ENCODE peak calls at places on chromosomes 3 and 15, in eight cellular contexts. One of them, this sample, is unnamed.
A peak's percentile ranks its signal among the peaks of the same experiment; 100 is the strongest.

GRCh38 chr3:194336601-194337355 is 14.3 kb downstream of the CPN2 start:
- DNase-seq in fibroblast of pulmonary artery: no peak
- DNase-seq in AG09309: no peak
- DNase-seq in OCI-LY7: no peak
- DNase-seq in GM13976: no peak
- DNase-seq in K562: no peak
- DNase-seq in esophagus muscularis mucosa: no peak
- DNase-seq in fibroblast of lung: no peak
- DNase-seq in this sample: no peak

GRCh38 chr3:130354430-130354829 is 9.0 kb downstream of the COL6A5 start:
- DNase-seq in AG09309: no peak
- DNase-seq in fibroblast of pulmonary artery: no peak
- DNase-seq in OCI-LY7: no peak
- DNase-seq in GM13976: no peak
- DNase-seq in esophagus muscularis mucosa: no peak
- DNase-seq in K562: peak; percentile 33
- DNase-seq in fibroblast of lung: peak; percentile 15
- DNase-seq in this sample: no peak

GRCh38 chr3:61562810-61563613 is 1.6 kb downstream of the PTPRG start:
- DNase-seq in OCI-LY7: no peak
- DNase-seq in fibroblast of lung: peak; percentile 43
- DNase-seq in fibroblast of pulmonary artery: peak; percentile 41
- DNase-seq in AG09309: no peak
- DNase-seq in esophagus muscularis mucosa: no peak
- DNase-seq in GM13976: peak; percentile 35
- DNase-seq in K562: no peak
- DNase-seq in this sample: peak; percentile 36

GRCh38 chr3:87082806-87083440 is 92.0 kb upstream of the VGLL3 start:
- DNase-seq in esophagus muscularis mucosa: no peak
- DNase-seq in fibroblast of lung: peak; percentile 54
- DNase-seq in AG09309: peak; percentile 38
- DNase-seq in fibroblast of pulmonary artery: peak; percentile 83
- DNase-seq in OCI-LY7: peak; percentile 14
- DNase-seq in K562: no peak
- DNase-seq in GM13976: peak; percentile 50
- DNase-seq in this sample: peak; percentile 44

GRCh38 chr3:133742351-133743091 is 3.7 kb upstream of the TF start:
- DNase-seq in K562: no peak
- DNase-seq in fibroblast of pulmonary artery: peak; percentile 12
- DNase-seq in GM13976: no peak
- DNase-seq in fibroblast of lung: peak; percentile 53
- DNase-seq in AG09309: no peak
- DNase-seq in OCI-LY7: no peak
- DNase-seq in esophagus muscularis mucosa: no peak
- DNase-seq in this sample: no peak

GRCh38 chr3:62923092-62923491 is 47.9 kb upstream of the CADPS start:
- DNase-seq in esophagus muscularis mucosa: no peak
- DNase-seq in AG09309: no peak
- DNase-seq in OCI-LY7: no peak
- DNase-seq in fibroblast of lung: peak; percentile 44
- DNase-seq in K562: no peak
- DNase-seq in fibroblast of pulmonary artery: no peak
- DNase-seq in GM13976: no peak
- DNase-seq in this sample: no peak

GRCh38 chr3:44065311-44065710 is 176.4 kb upstream of the TOPAZ1 start:
- DNase-seq in GM13976: no peak
- DNase-seq in OCI-LY7: no peak
- DNase-seq in fibroblast of pulmonary artery: no peak
- DNase-seq in AG09309: no peak
- DNase-seq in esophagus muscularis mucosa: no peak
- DNase-seq in K562: no peak
- DNase-seq in fibroblast of lung: no peak
- DNase-seq in this sample: no peak

GRCh38 chr15:31853370-31853769 is 176.9 kb upstream of the CHRNA7 start:
- DNase-seq in OCI-LY7: no peak
- DNase-seq in K562: no peak
- DNase-seq in fibroblast of lung: no peak
- DNase-seq in AG09309: no peak
- DNase-seq in fibroblast of pulmonary artery: no peak
- DNase-seq in GM13976: no peak
- DNase-seq in esophagus muscularis mucosa: no peak
- DNase-seq in this sample: no peak

GRCh38 chr15:91980502-91981267 is 127.2 kb downstream of the SLCO3A1 start:
- DNase-seq in K562: no peak
- DNase-seq in GM13976: no peak
- DNase-seq in esophagus muscularis mucosa: no peak
- DNase-seq in AG09309: no peak
- DNase-seq in fibroblast of pulmonary artery: no peak
- DNase-seq in OCI-LY7: no peak
- DNase-seq in fibroblast of lung: no peak
- DNase-seq in this sample: no peak

GRCh38 chr3:18679226-18679625 is 254.1 kb upstream of the SATB1 start:
- DNase-seq in GM13976: no peak
- DNase-seq in esophagus muscularis mucosa: no peak
- DNase-seq in OCI-LY7: no peak
- DNase-seq in fibroblast of lung: no peak
- DNase-seq in K562: no peak
- DNase-seq in AG09309: no peak
- DNase-seq in fibroblast of pulmonary artery: no peak
- DNase-seq in this sample: no peak

GRCh38 chr15:37370938-37371337 is 270.6 kb upstream of the MEIS2 start:
- DNase-seq in OCI-LY7: no peak
- DNase-seq in fibroblast of pulmonary artery: no peak
- DNase-seq in GM13976: no peak
- DNase-seq in K562: no peak
- DNase-seq in AG09309: no peak
- DNase-seq in esophagus muscularis mucosa: no peak
- DNase-seq in fibroblast of lung: no peak
- DNase-seq in this sample: no peak

GRCh38 chr3:21752749-21753347 is 1.8 kb upstream of the ZNF385D start:
- DNase-seq in fibroblast of pulmonary artery: peak; percentile 75
- DNase-seq in K562: peak; percentile 19
- DNase-seq in OCI-LY7: peak; percentile 18
- DNase-seq in AG09309: peak; percentile 69
- DNase-seq in GM13976: peak; percentile 32
- DNase-seq in esophagus muscularis mucosa: no peak
- DNase-seq in fibroblast of lung: peak; percentile 68
- DNase-seq in this sample: no peak

DNA sequence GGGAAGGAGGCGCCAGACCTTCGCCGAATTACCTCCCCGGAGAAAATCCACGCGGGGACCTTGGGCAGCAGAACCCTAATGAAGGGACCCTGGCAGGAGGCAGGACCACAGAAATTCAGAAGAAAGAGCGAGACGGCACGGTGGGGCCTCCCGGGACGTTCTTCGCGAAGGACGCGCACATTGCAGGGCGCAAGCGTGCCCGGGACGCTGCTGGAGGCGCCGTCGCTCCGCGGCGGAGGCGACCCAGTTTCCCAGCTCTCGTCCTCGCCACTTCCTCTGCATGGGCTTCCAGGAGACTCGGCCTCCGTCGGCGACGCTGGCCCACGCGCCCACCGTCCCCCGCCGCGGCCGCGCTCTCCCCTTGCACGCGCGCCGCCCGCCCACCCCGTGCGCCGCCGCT is 31.9 kb upstream of the SMAD3 start:
- DNase-seq in GM13976: no peak
- DNase-seq in K562: no peak
- DNase-seq in fibroblast of lung: no peak
- DNase-seq in fibroblast of pulmonary artery: no peak
- DNase-seq in AG09309: no peak
- DNase-seq in OCI-LY7: no peak
- DNase-seq in esophagus muscularis mucosa: no peak
- DNase-seq in this sample: no peak
- TF ChIP-seq CTCF in GM13976: peak; percentile 27
- TF ChIP-seq CTCF in K562: no peak
- TF ChIP-seq CTCF in fibroblast of lung: no peak
- TF ChIP-seq CTCF in fibroblast of pulmonary artery: no peak
- TF ChIP-seq CTCF in AG09309: no peak
- TF ChIP-seq CTCF in OCI-LY7: no peak
- TF ChIP-seq CTCF in esophagus muscularis mucosa: no peak
- TF ChIP-seq CTCF in this sample: no peak

GRCh38 chr3:150408232-150409124 is at the start of gene TSC22D2:
- DNase-seq in AG09309: no peak
- DNase-seq in fibroblast of lung: peak; percentile 92
- DNase-seq in esophagus muscularis mucosa: peak; percentile 98
- DNase-seq in GM13976: peak; percentile 90
- DNase-seq in fibroblast of pulmonary artery: peak; percentile 95
- DNase-seq in K562: peak; percentile 82
- DNase-seq in OCI-LY7: peak; percentile 93
- DNase-seq in this sample: peak; percentile 93
- TF ChIP-seq CTCF in AG09309: peak; percentile 18
- TF ChIP-seq CTCF in fibroblast of lung: peak; percentile 8
- TF ChIP-seq CTCF in esophagus muscularis mucosa: peak; percentile 1
- TF ChIP-seq CTCF in GM13976: no peak
- TF ChIP-seq CTCF in fibroblast of pulmonary artery: no peak
- TF ChIP-seq CTCF in K562: no peak
- TF ChIP-seq CTCF in OCI-LY7: no peak
- TF ChIP-seq CTCF in this sample: no peak

GRCh38 chr3:145133281-145133680 is 1027.7 kb downstream of the PLOD2 start:
- DNase-seq in fibroblast of pulmonary artery: no peak
- DNase-seq in OCI-LY7: no peak
- DNase-seq in K562: no peak
- DNase-seq in esophagus muscularis mucosa: no peak
- DNase-seq in fibroblast of lung: no peak
- DNase-seq in GM13976: no peak
- DNase-seq in AG09309: no peak
- DNase-seq in this sample: no peak

DNA sequence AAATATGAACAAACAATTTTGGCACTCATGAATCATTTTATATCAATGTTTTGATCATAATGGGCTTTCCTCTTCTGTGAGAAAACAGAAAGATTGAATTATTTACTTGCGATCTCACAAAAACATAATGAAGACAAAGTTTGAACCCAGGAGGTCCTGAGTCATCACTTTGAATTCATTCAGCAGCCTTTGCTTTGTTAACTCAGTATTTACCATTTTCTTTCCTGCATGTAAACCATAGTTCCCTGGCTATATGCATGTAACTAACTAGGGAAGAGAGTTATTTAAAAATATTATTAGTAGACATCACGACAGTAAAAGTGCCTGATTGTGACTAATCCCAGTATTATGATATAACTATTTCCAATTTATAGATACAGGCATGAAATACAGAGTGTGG is 1026.2 kb downstream of the PLOD2 start:
- DNase-seq in K562: no peak
- DNase-seq in esophagus muscularis mucosa: no peak
- DNase-seq in OCI-LY7: no peak
- DNase-seq in GM13976: no peak
- DNase-seq in fibroblast of lung: no peak
- DNase-seq in fibroblast of pulmonary artery: no peak
- DNase-seq in AG09309: no peak
- DNase-seq in this sample: no peak
- TF ChIP-seq CTCF in K562: no peak
- TF ChIP-seq CTCF in esophagus muscularis mucosa: no peak
- TF ChIP-seq CTCF in OCI-LY7: no peak
- TF ChIP-seq CTCF in GM13976: no peak
- TF ChIP-seq CTCF in fibroblast of lung: no peak
- TF ChIP-seq CTCF in fibroblast of pulmonary artery: no peak
- TF ChIP-seq CTCF in AG09309: no peak
- TF ChIP-seq CTCF in this sample: no peak

DNA sequence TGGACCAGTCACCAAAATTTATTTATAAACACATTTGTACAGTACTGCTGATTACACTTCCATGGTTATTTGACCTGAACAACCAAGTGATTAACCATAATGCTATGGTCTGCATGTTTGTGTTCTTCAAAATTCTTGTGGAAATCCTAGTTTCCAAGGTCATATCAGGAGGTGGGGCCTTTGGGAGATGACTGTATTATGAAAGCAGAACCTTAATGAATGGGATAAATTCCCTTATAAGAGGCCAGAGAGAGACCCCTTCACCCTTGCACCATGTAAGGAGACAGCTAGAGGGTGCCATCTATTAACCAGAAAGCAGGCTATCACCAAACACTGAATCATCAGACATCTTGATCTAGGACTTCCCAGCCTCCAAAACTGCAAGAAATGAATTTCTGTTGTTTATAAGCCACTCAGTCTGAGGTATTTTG is 1.9 kb downstream of the SCAPER start:
- DNase-seq in K562: no peak
- DNase-seq in esophagus muscularis mucosa: no peak
- DNase-seq in fibroblast of pulmonary artery: peak; percentile 49
- DNase-seq in GM13976: peak; percentile 44
- DNase-seq in OCI-LY7: peak; percentile 62
- DNase-seq in AG09309: no peak
- DNase-seq in fibroblast of lung: peak; percentile 59
- DNase-seq in this sample: peak; percentile 48
- TF ChIP-seq CTCF in K562: peak; percentile 45
- TF ChIP-seq CTCF in esophagus muscularis mucosa: peak; percentile 18
- TF ChIP-seq CTCF in fibroblast of pulmonary artery: peak; percentile 36
- TF ChIP-seq CTCF in GM13976: peak; percentile 50
- TF ChIP-seq CTCF in OCI-LY7: peak; percentile 83
- TF ChIP-seq CTCF in AG09309: peak; percentile 45
- TF ChIP-seq CTCF in fibroblast of lung: peak; percentile 32
- TF ChIP-seq CTCF in this sample: peak; percentile 26

DNA sequence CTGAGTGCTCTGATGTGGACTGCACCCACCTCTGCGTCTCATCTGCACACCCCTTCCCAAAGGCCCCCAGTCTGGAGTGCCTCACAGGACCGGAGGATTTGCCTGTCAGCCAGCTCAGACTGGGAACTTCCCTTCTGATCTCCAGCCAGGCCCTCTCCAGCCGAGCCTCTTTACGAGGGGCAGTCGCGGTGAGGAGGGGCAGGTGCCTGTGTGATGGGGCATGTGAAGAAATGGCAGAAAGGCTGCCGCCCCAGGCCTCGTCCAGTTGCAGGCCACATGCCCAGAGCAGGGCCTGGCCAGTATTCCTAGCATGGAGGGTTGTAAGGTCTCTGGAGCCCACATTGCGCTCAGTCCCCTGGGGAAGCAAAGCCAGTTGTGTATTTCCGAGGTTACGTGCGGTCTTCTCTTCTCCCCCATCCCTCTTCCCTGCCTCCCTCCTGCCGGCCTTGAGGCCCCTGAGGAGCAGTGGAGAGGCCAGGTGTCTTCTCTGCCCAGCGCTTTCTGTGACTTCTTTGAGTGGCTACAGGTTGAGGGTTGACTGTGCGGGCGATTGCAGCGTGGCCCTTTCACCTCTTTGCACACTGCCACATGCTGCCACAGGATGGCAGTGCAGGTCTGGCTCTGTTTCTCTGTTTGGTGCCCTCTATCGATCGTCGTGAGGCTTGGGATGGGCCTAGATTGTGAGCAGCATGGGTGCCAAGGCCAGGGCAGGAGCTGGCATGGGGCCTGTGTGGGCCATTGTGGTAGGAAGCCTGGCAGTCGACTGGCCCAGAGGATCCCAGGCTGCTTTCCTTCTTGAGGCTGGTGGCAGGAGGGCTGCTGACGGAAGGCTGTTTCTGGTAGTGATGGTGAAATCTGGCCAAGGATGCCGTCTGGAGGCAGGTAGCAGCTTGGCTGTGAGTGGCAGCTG is 5.3 kb downstream of the CLK3 start:
- DNase-seq in esophagus muscularis mucosa: no peak
- DNase-seq in AG09309: no peak
- DNase-seq in fibroblast of lung: peak; percentile 58
- DNase-seq in GM13976: peak; percentile 87
- DNase-seq in fibroblast of pulmonary artery: peak; percentile 76
- DNase-seq in OCI-LY7: peak; percentile 82
- DNase-seq in K562: peak; percentile 53
- DNase-seq in this sample: peak; percentile 81
- TF ChIP-seq CTCF in esophagus muscularis mucosa: peak; percentile 49
- TF ChIP-seq CTCF in AG09309: peak; percentile 99
- TF ChIP-seq CTCF in fibroblast of lung: peak; percentile 96
- TF ChIP-seq CTCF in GM13976: peak; percentile 89
- TF ChIP-seq CTCF in fibroblast of pulmonary artery: peak; percentile 95
- TF ChIP-seq CTCF in OCI-LY7: peak; percentile 99
- TF ChIP-seq CTCF in K562: peak; percentile 94
- TF ChIP-seq CTCF in this sample: peak; percentile 98

GRCh38 chr3:38480093-38480445 is 16.1 kb upstream of the EXOG start:
- DNase-seq in esophagus muscularis mucosa: no peak
- DNase-seq in OCI-LY7: no peak
- DNase-seq in GM13976: no peak
- DNase-seq in K562: no peak
- DNase-seq in AG09309: no peak
- DNase-seq in fibroblast of pulmonary artery: no peak
- DNase-seq in fibroblast of lung: no peak
- DNase-seq in this sample: no peak
- TF ChIP-seq CTCF in esophagus muscularis mucosa: no peak
- TF ChIP-seq CTCF in OCI-LY7: peak; percentile 39
- TF ChIP-seq CTCF in GM13976: no peak
- TF ChIP-seq CTCF in K562: no peak
- TF ChIP-seq CTCF in AG09309: no peak
- TF ChIP-seq CTCF in fibroblast of pulmonary artery: no peak
- TF ChIP-seq CTCF in fibroblast of lung: no peak
- TF ChIP-seq CTCF in this sample: no peak